ENCODE peak calls at places on chromosome 18, in six cellular contexts. R, K, W, J, E and C are unnamed samples.

GRCh38 chr18:3305933-3306332 is 44.0 kb downstream of the MYL12B start:
- DNase-seq in E (peak; percentile 92), R (no peak), W (peak; percentile 86), K (no peak), J (peak; percentile 77), C (no peak)

GRCh38 chr18:58721586-58722160 is 50.4 kb downstream of the MALT1 start:
- DNase-seq in R (no peak), E (peak; percentile 26), W (no peak), J (no peak), K (no peak), C (no peak)

GRCh38 chr18:8507361-8507760 is 101.9 kb upstream of the RAB12 start:
- DNase-seq in K (no peak), J (no peak), R (no peak), W (peak; percentile 8), E (peak; percentile 44), C (no peak)

GRCh38 chr18:64134044-64134757 is 14.7 kb downstream of the LINC00305 start:
- DNase-seq in K (no peak), R (no peak), W (peak; percentile 54), J (peak; percentile 9), E (peak; percentile 2), C (peak; percentile 81)

GRCh38 chr18:3546106-3546505 is 96.1 kb downstream of the TGIF1 start:
- DNase-seq in W (no peak), R (no peak), K (no peak), E (no peak), J (no peak), C (no peak)

GRCh38 chr18:32418148-32418547 is 52.5 kb downstream of the GAREM1 start:
- DNase-seq in J (no peak), K (no peak), E (no peak), R (no peak), W (no peak), C (no peak)

GRCh38 chr18:6811816-6812215 is 82.3 kb downstream of the ARHGAP28 start:
- DNase-seq in E (no peak), R (no peak), W (no peak), K (no peak), J (no peak), C (no peak)

GRCh38 chr18:61333271-61333745 is at the start of gene CDH20:
- DNase-seq in R (no peak), W (no peak), K (no peak), E (no peak), J (peak; percentile 12), C (no peak)

GRCh38 chr18:11553098-11553940 is 56.1 kb upstream of the SLC35G4 start:
- DNase-seq in K (peak; percentile 23), J (peak; percentile 31), W (peak; percentile 65), E (peak; percentile 49), R (peak; percentile 18), C (peak; percentile 50)

GRCh38 chr18:78924301-78925192 is 55.1 kb upstream of the SALL3 start:
- DNase-seq in W (no peak), J (no peak), K (no peak), E (no peak), R (no peak), C (no peak)

GRCh38 chr18:45617284-45617683 is 2.0 kb downstream of the SLC14A2 start:
- DNase-seq in K (no peak), E (peak; percentile 67), R (peak; percentile 72), J (no peak), W (peak; percentile 97), C (peak; percentile 87)

GRCh38 chr18:74114206-74114605 is 33.4 kb downstream of the FBXO15 start:
- DNase-seq in J (no peak), R (no peak), W (no peak), E (no peak), K (no peak), C (no peak)